ENCODE peak calls at places on chromosomes 11 and 22, in nine cellular contexts. D is AG04450, K is NCI-H69, Y is WTC11, G is NCI-H1436 treated with DMSO at 0.1 percent for 48 hours, X is K562, Z is brain microvascular endothelial cell, V is left lung, C is occipital lobe. N is an unnamed sample.

GRCh38 chr22:48950151-48950915 is 877.3 kb downstream of the BRD1 start:
- DNase-seq in D (no peak), K (no peak), Y (no peak), G (no peak), X (no peak), Z (no peak), V (peak; percentile 71), C (no peak), N (no peak)

GRCh38 chr11:2592559-2593392 is 107.0 kb downstream of the KCNQ1OT1 start:
- DNase-seq in D (no peak), K (no peak), Y (no peak), G (no peak), X (no peak), Z (no peak), V (peak; percentile 75), C (no peak), N (no peak)

GRCh38 chr11:41459602-41460405 is at the start of gene LRRC4C:
- DNase-seq in D (no peak), K (peak; percentile 74), Y (no peak), G (no peak), X (no peak), Z (no peak), V (no peak), C (peak; percentile 25), N (no peak)

GRCh38 chr11:77121096-77121640 is 6.9 kb upstream of the MYO7A start:
- DNase-seq in D (no peak), K (no peak), Y (no peak), G (no peak), X (no peak), Z (no peak), V (peak; percentile 47), C (no peak), N (no peak)

GRCh38 chr22:44337658-44338004 is 24.9 kb upstream of the SHISAL1 start:
- DNase-seq in D (peak; percentile 29), K (peak; percentile 89), Y (no peak), G (no peak), X (peak; percentile 42), Z (peak; percentile 62), V (no peak), C (peak; percentile 68), N (no peak)

GRCh38 chr11:125393331-125393730 is 102.7 kb downstream of the FEZ1 start:
- DNase-seq in D (no peak), K (no peak), Y (no peak), G (no peak), X (peak; percentile 25), Z (no peak), V (no peak), C (no peak), N (no peak)

GRCh38 chr22:43395296-43395695 is 16.5 kb upstream of the MPPED1 start:
- DNase-seq in D (no peak), K (no peak), Y (no peak), G (no peak), X (no peak), Z (no peak), V (no peak), C (no peak), N (no peak)

GRCh38 chr22:50276143-50276542 is 6.0 kb upstream of the MAPK11 start:
- DNase-seq in D (no peak), K (peak; percentile 82), Y (peak; percentile 39), G (no peak), X (no peak), Z (no peak), V (peak; percentile 91), C (peak; percentile 85), N (peak; percentile 69)

GRCh38 chr11:120626791-120627190 is 115.2 kb downstream of the GRIK4 start:
- DNase-seq in D (no peak), K (no peak), Y (no peak), G (no peak), X (no peak), Z (no peak), V (no peak), C (no peak), N (no peak)

GRCh38 chr22:27405672-27406388 is 395.7 kb downstream of the MN1 start:
- DNase-seq in D (no peak), K (peak; percentile 32), Y (peak; percentile 77), G (no peak), X (peak; percentile 43), Z (no peak), V (peak; percentile 79), C (no peak), N (no peak)

GRCh38 chr11:128685383-128686044 is 8.4 kb upstream of the FLI1 start:
- DNase-seq in D (no peak), K (no peak), Y (no peak), G (no peak), X (no peak), Z (no peak), V (no peak), C (no peak), N (no peak)

GRCh38 chr11:124766156-124766555 is 4.1 kb upstream of the ESAM start:
- DNase-seq in D (no peak), K (no peak), Y (no peak), G (no peak), X (no peak), Z (no peak), V (no peak), C (no peak), N (no peak)

GRCh38 chr11:118883368-118884071 is at the start of gene CXCR5:
- DNase-seq in D (no peak), K (no peak), Y (no peak), G (no peak), X (no peak), Z (peak; percentile 26), V (no peak), C (no peak), N (no peak)

GRCh38 chr11:81772161-81772560 is 961.5 kb downstream of the FAM181B start:
- DNase-seq in D (no peak), K (peak; percentile 83), Y (no peak), G (no peak), X (no peak), Z (peak; percentile 68), V (no peak), C (no peak), N (no peak)

GRCh38 chr11:114061053-114062049 is 1.8 kb downstream of the ZBTB16 start:
- DNase-seq in D (no peak), K (peak; percentile 72), Y (peak; percentile 20), G (no peak), X (no peak), Z (no peak), V (no peak), C (peak; percentile 49), N (peak; percentile 37)

GRCh38 chr11:62017878-62018642 is 50.6 kb upstream of the FTH1 start:
- DNase-seq in D (no peak), K (no peak), Y (no peak), G (no peak), X (no peak), Z (no peak), V (no peak), C (no peak), N (no peak)

GRCh38 chr11:2471048-2471803 is 26.4 kb downstream of the KCNQ1 start:
- DNase-seq in D (no peak), K (no peak), Y (no peak), G (no peak), X (no peak), Z (no peak), V (no peak), C (no peak), N (no peak)

GRCh38 chr11:119977584-119977860 is 160.4 kb downstream of the TRIM29 start:
- DNase-seq in D (no peak), K (no peak), Y (no peak), G (no peak), X (no peak), Z (no peak), V (peak; percentile 47), C (no peak), N (no peak)

GRCh38 chr22:19377565-19378361 is 53.8 kb downstream of the HIRA start:
- DNase-seq in D (no peak), K (no peak), Y (no peak), G (no peak), X (no peak), Z (no peak), V (no peak), C (no peak), N (no peak)

GRCh38 chr11:47099213-47099917 is 77.3 kb downstream of the ARFGAP2 start:
- DNase-seq in D (no peak), K (peak; percentile 73), Y (no peak), G (peak; percentile 43), X (no peak), Z (peak; percentile 7), V (no peak), C (no peak), N (peak; percentile 40)

GRCh38 chr22:27245056-27245455 is 556.5 kb downstream of the MN1 start:
- DNase-seq in D (no peak), K (no peak), Y (no peak), G (no peak), X (no peak), Z (no peak), V (no peak), C (no peak), N (no peak)

GRCh38 chr11:66556086-66556485 is 9.4 kb downstream of the ACTN3 start:
- DNase-seq in D (no peak), K (peak; percentile 66), Y (no peak), G (no peak), X (no peak), Z (no peak), V (peak; percentile 52), C (no peak), N (no peak)

GRCh38 chr22:31952459-31952858 is 8.1 kb downstream of the YWHAH start:
- DNase-seq in D (peak; percentile 49), K (no peak), Y (no peak), G (no peak), X (no peak), Z (peak; percentile 83), V (no peak), C (no peak), N (peak; percentile 90)

GRCh38 chr22:48943567-48944432 is 883.9 kb downstream of the BRD1 start:
- DNase-seq in D (no peak), K (peak; percentile 25), Y (peak; percentile 38), G (no peak), X (peak; percentile 32), Z (no peak), V (no peak), C (no peak), N (no peak)

GRCh38 chr22:36359172-36359973 is 28.4 kb downstream of the MYH9 start:
- DNase-seq in D (no peak), K (peak; percentile 75), Y (no peak), G (peak; percentile 55), X (no peak), Z (no peak), V (no peak), C (no peak), N (no peak)

GRCh38 chr11:61294717-61295595 is at the start of gene VWCE:
- DNase-seq in D (no peak), K (peak; percentile 87), Y (peak; percentile 75), G (no peak), X (no peak), Z (peak; percentile 15), V (peak; percentile 86), C (peak; percentile 35), N (no peak)

GRCh38 chr22:47174096-47174495 is 411.6 kb downstream of the TBC1D22A start:
- DNase-seq in D (no peak), K (no peak), Y (peak; percentile 4), G (no peak), X (no peak), Z (no peak), V (peak; percentile 59), C (no peak), N (no peak)

GRCh38 chr11:68014157-68014965 is 4.2 kb downstream of the ALDH3B1 start:
- DNase-seq in D (peak; percentile 67), K (peak; percentile 54), Y (no peak), G (no peak), X (no peak), Z (peak; percentile 77), V (peak; percentile 91), C (no peak), N (peak; percentile 66)

GRCh38 chr11:199004-199581 is 6.2 kb downstream of the SCGB1C1 start:
- DNase-seq in D (no peak), K (no peak), Y (no peak), G (no peak), X (no peak), Z (no peak), V (peak; percentile 71), C (no peak), N (no peak)

GRCh38 chr11:113193077-113193476 is 121.3 kb upstream of the TTC12 start:
- DNase-seq in D (no peak), K (no peak), Y (no peak), G (no peak), X (no peak), Z (no peak), V (no peak), C (no peak), N (no peak)

GRCh38 chr11:3855808-3856491 is 486 bp downstream of the STIM1 start:
- DNase-seq in D (no peak), K (peak; percentile 66), Y (peak; percentile 57), G (no peak), X (peak; percentile 60), Z (no peak), V (peak; percentile 93), C (no peak), N (no peak)